ENCODE peak calls at places on chromosomes 7 and 10, in ten cellular contexts. M, Q, W, F, P, X, H, U, N and S are unnamed samples.
A peak's percentile ranks its signal among the peaks of the same experiment; 100 is the strongest.

GRCh38 chr7:156004265-156005201 is 192.3 kb upstream of the SHH start:
- DNase-seq in M (no peak), Q (no peak), W (no peak), F (no peak), P (no peak), X (no peak), H (no peak), U (no peak), N (no peak), S (no peak)

GRCh38 chr7:17674166-17674955 is 265.9 kb downstream of the SNX13 start:
- DNase-seq in M (no peak), Q (peak; percentile 55), W (no peak), F (no peak), P (no peak), X (peak; percentile 68), H (no peak), U (no peak), N (peak; percentile 77), S (no peak)

GRCh38 chr10:110733256-110733952 is 89.3 kb downstream of the RBM20 start:
- DNase-seq in M (no peak), Q (no peak), W (no peak), F (no peak), P (peak; percentile 31), X (peak; percentile 47), H (no peak), U (no peak), N (peak; percentile 44), S (peak; percentile 32)

GRCh38 chr7:9937944-9938631 is 1035.6 kb upstream of the PHF14 start:
- DNase-seq in M (no peak), Q (no peak), W (no peak), F (no peak), P (no peak), X (peak; percentile 5), H (no peak), U (no peak), N (no peak), S (peak; percentile 37)

GRCh38 chr7:83613232-83613631 is 35.7 kb downstream of the SEMA3E start:
- DNase-seq in M (no peak), Q (no peak), W (no peak), F (no peak), P (no peak), X (no peak), H (no peak), U (no peak), N (no peak), S (peak; percentile 5)

GRCh38 chr7:100171840-100172239 is 3.4 kb upstream of the GAL3ST4 start:
- DNase-seq in M (no peak), Q (no peak), W (no peak), F (no peak), P (no peak), X (no peak), H (no peak), U (no peak), N (no peak), S (no peak)

GRCh38 chr7:30923774-30924413 is 12.2 kb downstream of the AQP1 start:
- DNase-seq in M (no peak), Q (no peak), W (no peak), F (no peak), P (no peak), X (no peak), H (no peak), U (no peak), N (no peak), S (no peak)

GRCh38 chr7:26155531-26156375 is 3.8 kb downstream of the NFE2L3 start:
- DNase-seq in M (no peak), Q (no peak), W (no peak), F (peak; percentile 53), P (peak; percentile 23), X (peak; percentile 90), H (no peak), U (no peak), N (no peak), S (peak; percentile 85)

GRCh38 chr10:89163265-89163995 is 43.7 kb downstream of the CH25H start:
- DNase-seq in M (peak; percentile 45), Q (peak; percentile 77), W (no peak), F (no peak), P (peak; percentile 29), X (peak; percentile 8), H (no peak), U (no peak), N (peak; percentile 80), S (no peak)

GRCh38 chr7:8567626-8568025 is 134.2 kb downstream of the NXPH1 start:
- DNase-seq in M (no peak), Q (no peak), W (no peak), F (no peak), P (no peak), X (no peak), H (no peak), U (no peak), N (no peak), S (no peak)

GRCh38 chr10:35339946-35340345 is 3.6 kb downstream of the CCNY start:
- DNase-seq in M (no peak), Q (no peak), W (no peak), F (no peak), P (no peak), X (no peak), H (no peak), U (no peak), N (peak; percentile 78), S (peak; percentile 14)